ENCODE peak calls at places on chromosomes 6 and 20, in five cellular contexts. One of them, this sample, is unnamed.
A peak's percentile ranks its signal among the peaks of the same experiment; 100 is the strongest.

GRCh38 chr6:63353282-63353630 is 33.5 kb upstream of the LGSN start:
- DNase-seq in DND-41: no peak
- DNase-seq in colonic mucosa: no peak
- DNase-seq in left lung: no peak
- DNase-seq in fibroblast of lung: no peak
- DNase-seq in this sample: no peak

GRCh38 chr6:44302856-44303255 is 10.3 kb downstream of the AARS2 start:
- DNase-seq in DND-41: no peak
- DNase-seq in colonic mucosa: no peak
- DNase-seq in left lung: no peak
- DNase-seq in fibroblast of lung: no peak
- DNase-seq in this sample: peak; percentile 59

GRCh38 chr6:150696156-150696555 is 96.5 kb downstream of the PLEKHG1 start:
- DNase-seq in DND-41: no peak
- DNase-seq in colonic mucosa: no peak
- DNase-seq in left lung: no peak
- DNase-seq in fibroblast of lung: no peak
- DNase-seq in this sample: no peak

GRCh38 chr6:17584241-17584803 is 15.8 kb upstream of the FAM8A1 start:
- DNase-seq in DND-41: no peak
- DNase-seq in colonic mucosa: no peak
- DNase-seq in left lung: no peak
- DNase-seq in fibroblast of lung: peak; percentile 90
- DNase-seq in this sample: peak; percentile 33

GRCh38 chr6:6781172-6781876 is 192.8 kb downstream of the LY86 start:
- DNase-seq in DND-41: no peak
- DNase-seq in colonic mucosa: no peak
- DNase-seq in left lung: no peak
- DNase-seq in fibroblast of lung: peak; percentile 53
- DNase-seq in this sample: peak; percentile 51

GRCh38 chr6:11229267-11230043 is 3.0 kb downstream of the NEDD9 start:
- DNase-seq in DND-41: no peak
- DNase-seq in colonic mucosa: no peak
- DNase-seq in left lung: no peak
- DNase-seq in fibroblast of lung: no peak
- DNase-seq in this sample: no peak

GRCh38 chr6:158068156-158068892 is 86.7 kb downstream of the SYNJ2 start:
- DNase-seq in DND-41: no peak
- DNase-seq in colonic mucosa: no peak
- DNase-seq in left lung: no peak
- DNase-seq in fibroblast of lung: no peak
- DNase-seq in this sample: no peak

GRCh38 chr20:62922451-62922921 is 3.8 kb downstream of the DIDO1 start:
- DNase-seq in DND-41: peak; percentile 43
- DNase-seq in colonic mucosa: no peak
- DNase-seq in left lung: no peak
- DNase-seq in fibroblast of lung: no peak
- DNase-seq in this sample: peak; percentile 53

GRCh38 chr6:88166493-88166900 is 350 bp upstream of the CNR1 start:
- DNase-seq in DND-41: no peak
- DNase-seq in colonic mucosa: peak; percentile 24
- DNase-seq in left lung: peak; percentile 84
- DNase-seq in fibroblast of lung: no peak
- DNase-seq in this sample: no peak

GRCh38 chr20:58481541-58482021 is 33.6 kb downstream of the APCDD1L start:
- DNase-seq in DND-41: no peak
- DNase-seq in colonic mucosa: peak; percentile 67
- DNase-seq in left lung: no peak
- DNase-seq in fibroblast of lung: peak; percentile 59
- DNase-seq in this sample: no peak

GRCh38 chr6:80446454-80447045 is 340.1 kb downstream of the BCKDHB start:
- DNase-seq in DND-41: no peak
- DNase-seq in colonic mucosa: no peak
- DNase-seq in left lung: peak; percentile 11
- DNase-seq in fibroblast of lung: no peak
- DNase-seq in this sample: no peak

GRCh38 chr20:37729452-37729851 is 35.6 kb downstream of the CTNNBL1 start:
- DNase-seq in DND-41: no peak
- DNase-seq in colonic mucosa: no peak
- DNase-seq in left lung: no peak
- DNase-seq in fibroblast of lung: no peak
- DNase-seq in this sample: no peak

GRCh38 chr20:17966432-17967312 is 1.9 kb downstream of the SNX5 start:
- DNase-seq in DND-41: peak; percentile 33
- DNase-seq in colonic mucosa: no peak
- DNase-seq in left lung: no peak
- DNase-seq in fibroblast of lung: peak; percentile 63
- DNase-seq in this sample: no peak

GRCh38 chr6:105677671-105678475 is 275.0 kb upstream of the PREP start:
- DNase-seq in DND-41: no peak
- DNase-seq in colonic mucosa: no peak
- DNase-seq in left lung: no peak
- DNase-seq in fibroblast of lung: no peak
- DNase-seq in this sample: no peak

GRCh38 chr6:143549630-143550268 is 38.2 kb upstream of the FUCA2 start:
- DNase-seq in DND-41: no peak
- DNase-seq in colonic mucosa: no peak
- DNase-seq in left lung: no peak
- DNase-seq in fibroblast of lung: no peak
- DNase-seq in this sample: no peak

GRCh38 chr6:71602385-71602949 is 283.9 kb upstream of the RIMS1 start:
- DNase-seq in DND-41: no peak
- DNase-seq in colonic mucosa: no peak
- DNase-seq in left lung: no peak
- DNase-seq in fibroblast of lung: no peak
- DNase-seq in this sample: no peak

GRCh38 chr6:119314894-119315272 is 34.7 kb downstream of the MAN1A1 start:
- DNase-seq in DND-41: no peak
- DNase-seq in colonic mucosa: no peak
- DNase-seq in left lung: no peak
- DNase-seq in fibroblast of lung: no peak
- DNase-seq in this sample: no peak

GRCh38 chr6:119312875-119313338 is 36.7 kb downstream of the MAN1A1 start:
- DNase-seq in DND-41: no peak
- DNase-seq in colonic mucosa: peak; percentile 31
- DNase-seq in left lung: no peak
- DNase-seq in fibroblast of lung: no peak
- DNase-seq in this sample: no peak

GRCh38 chr6:119312441-119312840 is 37.1 kb downstream of the MAN1A1 start:
- DNase-seq in DND-41: no peak
- DNase-seq in colonic mucosa: no peak
- DNase-seq in left lung: no peak
- DNase-seq in fibroblast of lung: no peak
- DNase-seq in this sample: no peak

GRCh38 chr6:119311514-119312142 is 37.9 kb downstream of the MAN1A1 start:
- DNase-seq in DND-41: no peak
- DNase-seq in colonic mucosa: no peak
- DNase-seq in left lung: no peak
- DNase-seq in fibroblast of lung: no peak
- DNase-seq in this sample: no peak

DNA sequence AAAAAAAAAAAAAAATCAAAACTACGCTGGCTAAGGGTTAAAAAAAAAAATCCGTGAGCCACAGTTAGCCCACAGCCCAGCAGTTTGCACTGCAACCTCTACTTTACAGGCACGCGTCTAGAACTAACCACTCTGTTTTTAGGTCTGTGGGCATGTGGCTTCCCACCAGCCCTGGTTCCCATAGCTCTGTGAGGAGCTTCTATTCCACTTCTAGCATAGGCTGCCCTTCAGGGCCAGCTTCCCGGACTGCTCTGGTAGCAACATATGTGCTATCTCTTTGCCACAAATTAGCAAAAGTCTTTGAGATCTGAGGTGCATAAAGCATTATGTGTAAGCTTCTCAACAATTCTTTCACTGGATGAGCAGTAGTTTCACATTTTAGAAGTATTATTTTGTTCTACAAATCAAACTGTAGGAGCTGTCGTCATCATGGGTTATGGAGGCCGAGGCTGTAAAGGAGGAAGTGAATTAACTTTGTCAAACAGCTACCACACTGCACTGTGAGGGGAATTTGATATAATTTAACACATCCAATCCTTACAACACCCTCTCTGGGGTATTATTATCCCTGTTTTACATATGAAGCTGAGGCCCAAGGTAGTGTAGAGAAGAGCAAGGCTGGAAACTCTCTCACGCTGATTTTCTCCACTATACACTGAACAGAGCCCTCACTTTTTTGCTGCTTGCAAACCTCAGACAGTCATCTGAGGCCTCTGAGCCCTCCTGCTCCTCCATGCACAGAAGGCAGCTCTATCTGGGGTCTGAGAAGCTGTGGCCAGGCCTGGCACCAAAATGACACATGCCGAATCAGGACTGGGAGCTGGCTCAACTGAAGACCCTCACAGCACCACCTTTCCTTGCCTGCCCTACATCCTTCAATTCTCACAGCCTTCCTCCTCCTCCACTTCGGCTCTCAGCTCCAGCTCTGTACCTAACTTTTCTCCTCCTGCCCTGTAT is 35.3 kb downstream of the MAN1A1 start:
- DNase-seq in DND-41: peak; percentile 71
- DNase-seq in colonic mucosa: no peak
- DNase-seq in left lung: no peak
- DNase-seq in fibroblast of lung: no peak
- DNase-seq in this sample: no peak
- H3K4me1 ChIP-seq in DND-41: peaks cover 56% of the 10 kb centered on the region
- H3K4me1 ChIP-seq in colonic mucosa: no peaks in the 10 kb centered on the region
- H3K4me1 ChIP-seq in left lung: peaks cover 72% of the 10 kb centered on the region
- H3K4me1 ChIP-seq in fibroblast of lung: peaks cover 3% of the 10 kb centered on the region
- H3K4me1 ChIP-seq in this sample: peaks cover 10% of the 10 kb centered on the region

DNA sequence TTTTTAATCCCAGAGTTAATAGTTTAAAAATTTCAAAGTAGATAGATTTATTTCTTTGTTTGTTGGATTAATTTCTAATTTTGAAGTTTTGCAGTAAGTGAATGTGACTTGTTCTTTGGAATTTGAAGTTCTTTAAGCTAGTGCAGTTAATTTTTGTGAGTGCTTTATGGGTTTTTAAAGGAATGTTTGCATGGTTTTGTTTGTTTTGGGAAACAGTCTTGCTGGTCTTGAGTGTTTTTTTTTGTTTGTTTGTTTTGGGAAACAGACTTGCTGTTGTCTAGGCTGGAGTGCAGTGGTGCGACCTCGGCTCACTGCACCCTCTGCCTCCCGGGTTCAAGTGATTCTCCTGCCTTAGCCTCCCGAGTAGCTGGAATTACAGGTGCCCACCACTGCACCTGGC is 9.5 kb downstream of the PANK2 start:
- DNase-seq in DND-41: no peak
- DNase-seq in colonic mucosa: no peak
- DNase-seq in left lung: no peak
- DNase-seq in fibroblast of lung: no peak
- DNase-seq in this sample: no peak
- H3K4me1 ChIP-seq in DND-41: peaks cover 23% of the 10 kb centered on the region
- H3K4me1 ChIP-seq in colonic mucosa: no peaks in the 10 kb centered on the region
- H3K4me1 ChIP-seq in left lung: peaks cover 98% of the 10 kb centered on the region
- H3K4me1 ChIP-seq in fibroblast of lung: peaks cover 6% of the 10 kb centered on the region
- H3K4me1 ChIP-seq in this sample: peaks cover 98% of the 10 kb centered on the region

DNA sequence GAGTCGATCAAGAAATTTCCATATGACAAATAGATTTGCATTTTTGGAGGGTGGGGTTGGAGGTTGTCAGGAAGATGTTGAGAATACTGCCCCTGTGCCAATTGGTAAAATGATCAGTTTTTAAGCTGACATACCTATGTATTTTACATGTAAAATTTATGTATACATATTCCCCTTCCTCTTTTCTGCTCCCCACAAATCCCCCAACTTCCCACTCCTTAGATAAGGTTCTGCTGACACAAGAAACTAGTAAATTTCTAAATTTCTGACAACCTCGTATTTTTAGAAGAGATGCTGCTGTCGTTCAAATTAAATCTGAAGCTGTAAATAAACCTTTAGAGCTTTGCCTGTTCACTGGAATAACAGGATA is 521.0 kb downstream of the CD83 start:
- DNase-seq in DND-41: no peak
- DNase-seq in colonic mucosa: no peak
- DNase-seq in left lung: no peak
- DNase-seq in fibroblast of lung: no peak
- DNase-seq in this sample: no peak
- H3K4me1 ChIP-seq in DND-41: peaks cover 25% of the 10 kb centered on the region
- H3K4me1 ChIP-seq in colonic mucosa: peaks cover 4% of the 10 kb centered on the region
- H3K4me1 ChIP-seq in left lung: peaks cover 21% of the 10 kb centered on the region
- H3K4me1 ChIP-seq in fibroblast of lung: peaks cover 4% of the 10 kb centered on the region
- H3K4me1 ChIP-seq in this sample: peaks cover 7% of the 10 kb centered on the region

DNA sequence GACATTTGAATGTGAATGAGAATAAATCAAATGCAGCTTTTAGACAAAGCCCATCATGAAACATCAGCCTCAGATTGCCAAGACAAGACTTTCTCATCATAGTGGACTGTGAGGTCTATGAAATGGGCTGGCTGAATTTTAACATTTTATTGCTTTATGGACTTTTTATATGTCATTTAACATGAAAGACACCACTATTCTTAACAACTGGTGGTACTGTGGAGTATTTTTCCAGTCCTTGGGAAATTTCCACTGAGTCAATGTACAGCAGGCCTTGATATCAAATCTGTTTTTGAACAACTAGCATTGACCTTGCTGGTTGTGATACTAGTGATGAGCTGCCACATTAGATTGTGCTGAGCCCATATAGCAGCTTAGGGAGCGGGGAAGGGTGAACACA is 326.6 kb upstream of the CITED2 start:
- DNase-seq in DND-41: no peak
- DNase-seq in colonic mucosa: no peak
- DNase-seq in left lung: no peak
- DNase-seq in fibroblast of lung: no peak
- DNase-seq in this sample: no peak
- H3K4me1 ChIP-seq in DND-41: no peaks in the 10 kb centered on the region
- H3K4me1 ChIP-seq in colonic mucosa: peaks cover 3% of the 10 kb centered on the region
- H3K4me1 ChIP-seq in left lung: peaks cover 19% of the 10 kb centered on the region
- H3K4me1 ChIP-seq in fibroblast of lung: no peaks in the 10 kb centered on the region
- H3K4me1 ChIP-seq in this sample: peaks cover 9% of the 10 kb centered on the region

DNA sequence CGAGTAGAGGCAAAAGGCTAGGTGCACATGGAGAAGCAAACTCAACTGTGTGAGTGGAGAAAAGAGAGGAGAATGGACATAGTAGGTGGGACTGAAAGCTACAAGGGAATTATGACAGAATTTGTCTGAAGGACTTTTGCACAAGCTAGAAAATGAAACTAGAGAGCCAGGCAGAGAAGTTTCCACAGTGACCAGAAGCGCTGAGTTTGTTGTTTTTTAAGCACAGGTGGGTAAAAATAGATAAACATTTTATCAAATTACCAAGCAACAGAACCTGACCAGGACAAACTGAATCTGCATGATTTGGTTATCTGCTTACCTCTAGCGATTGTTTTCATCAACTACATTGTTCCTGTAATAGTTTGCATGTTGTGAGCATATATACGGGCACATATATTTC is 38.6 kb downstream of the SMLR1 start:
- DNase-seq in DND-41: no peak
- DNase-seq in colonic mucosa: no peak
- DNase-seq in left lung: no peak
- DNase-seq in fibroblast of lung: no peak
- DNase-seq in this sample: no peak
- H3K4me1 ChIP-seq in DND-41: no peaks in the 10 kb centered on the region
- H3K4me1 ChIP-seq in colonic mucosa: no peaks in the 10 kb centered on the region
- H3K4me1 ChIP-seq in left lung: no peaks in the 10 kb centered on the region
- H3K4me1 ChIP-seq in fibroblast of lung: no peaks in the 10 kb centered on the region
- H3K4me1 ChIP-seq in this sample: no peaks in the 10 kb centered on the region

GRCh38 chr6:30824698-30825097 is 59.6 kb upstream of the DDR1 start:
- DNase-seq in DND-41: no peak
- DNase-seq in colonic mucosa: peak; percentile 52
- DNase-seq in left lung: peak; percentile 10
- DNase-seq in fibroblast of lung: no peak
- DNase-seq in this sample: no peak
- H3K4me1 ChIP-seq in DND-41: peaks cover 26% of the 10 kb centered on the region
- H3K4me1 ChIP-seq in colonic mucosa: peaks cover 25% of the 10 kb centered on the region
- H3K4me1 ChIP-seq in left lung: peaks cover 65% of the 10 kb centered on the region
- H3K4me1 ChIP-seq in fibroblast of lung: peaks cover 21% of the 10 kb centered on the region
- H3K4me1 ChIP-seq in this sample: peaks cover 44% of the 10 kb centered on the region

This sample was measured in tibial artery.